ENCODE peak calls at places on chromosome 14, in four cellular contexts. R, S, H and Q are unnamed samples. For H3K4me1, the result is how much of the 10 kb centered on the place peaks cover.

GRCh38 chr14:59333668-59334067 is 131.5 kb downstream of the GPR135 start:
- DNase-seq in R (peak), S (no peak), H (no peak), Q (no peak)

GRCh38 chr14:106642090-106642489 is 1115.7 kb downstream of the TMEM121 start:
- DNase-seq in R (no peak), S (no peak), H (no peak), Q (no peak)

GRCh38 chr14:44945264-44945663 is 16.5 kb downstream of the KLHL28 start:
- DNase-seq in R (no peak), S (no peak), H (no peak), Q (no peak)

GRCh38 chr14:65002586-65003210 is 16.0 kb downstream of the FNTB start:
- DNase-seq in R (no peak), S (no peak), H (no peak), Q (peak)

GRCh38 chr14:75946785-75947184 is 35.0 kb downstream of the TGFB3 start:
- DNase-seq in R (no peak), S (no peak), H (no peak), Q (no peak)

GRCh38 chr14:101007765-101008164 is 104.2 kb upstream of the RTL1 start:
- DNase-seq in R (no peak), S (no peak), H (no peak), Q (no peak)

GRCh38 chr14:66539034-66539433 is 31.1 kb downstream of the GPHN start:
- DNase-seq in R (no peak), S (no peak), H (no peak), Q (no peak)

GRCh38 chr14:89564291-89564957 is 147.4 kb upstream of the FOXN3 start:
- DNase-seq in R (no peak), S (no peak), H (no peak), Q (no peak)

GRCh38 chr14:35965425-35965824 is 139.3 kb downstream of the BRMS1L start:
- DNase-seq in R (no peak), S (peak), H (no peak), Q (no peak)

GRCh38 chr14:51173863-51174262 is 66.2 kb upstream of the TMX1 start:
- DNase-seq in R (no peak), S (no peak), H (no peak), Q (peak)
- TF ChIP-seq CTCF in R (no peak), S (no peak), H (no peak), Q (no peak)

GRCh38 chr14:91872011-91872476 is 4.7 kb upstream of the TC2N start:
- DNase-seq in R (no peak), S (no peak), H (no peak), Q (peak)
- TF ChIP-seq EZH2phosphoT487 in R (no peak), S (no peak), H (no peak), Q (no peak)

DNA sequence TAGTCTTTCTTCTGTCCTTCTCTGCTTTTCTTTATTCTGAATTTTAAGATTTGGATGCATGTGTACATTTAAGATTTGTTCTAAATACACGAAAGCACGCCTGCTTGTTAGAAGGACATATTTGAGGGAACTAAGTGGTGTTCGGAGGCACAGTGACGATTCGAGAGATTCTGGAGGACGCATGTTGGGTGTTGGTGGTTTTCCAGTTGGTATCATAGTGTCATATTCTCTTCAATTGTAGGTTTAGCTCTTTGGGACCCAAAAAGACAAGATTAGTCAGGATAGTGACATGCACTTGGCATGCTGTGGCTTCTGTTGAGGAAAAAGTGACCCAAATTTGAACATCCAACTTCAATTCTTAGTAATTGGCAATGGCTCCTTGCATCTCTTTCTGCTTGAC is 30.1 kb downstream of the PRKCH start:
- DNase-seq in R (no peak), S (no peak), H (no peak), Q (no peak)
- H3K4me1 ChIP-seq in R (under half), S (under half), H (under half), Q (under half)

GRCh38 chr14:71780075-71780474 is 152.2 kb upstream of the RGS6 start:
- DNase-seq in R (no peak), S (no peak), H (no peak), Q (no peak)
- TF ChIP-seq CTCF in R (no peak), S (no peak), H (no peak), Q (no peak)